ENCODE peak calls at places on chromosomes 6 and 20, in ten cellular contexts. One of them, this sample, is unnamed.

GRCh38 chr20:23039136-23039875 is 4.2 kb downstream of the SSTR4 start:
- DNase-seq in Caco-2: no peak
- DNase-seq in AG10803: no peak
- DNase-seq in GM12865: no peak
- DNase-seq in heart left ventricle: no peak
- DNase-seq in HFF-Myc: no peak
- DNase-seq in anterior cingulate cortex: no peak
- DNase-seq in mammary epithelial cell: no peak
- DNase-seq in NCI-H1436: no peak
- DNase-seq in GM06990: no peak
- DNase-seq in this sample: no peak

GRCh38 chr20:12699374-12700228 is 309.2 kb upstream of the SPTLC3 start:
- DNase-seq in Caco-2: peak
- DNase-seq in AG10803: no peak
- DNase-seq in GM12865: no peak
- DNase-seq in heart left ventricle: no peak
- DNase-seq in HFF-Myc: no peak
- DNase-seq in anterior cingulate cortex: no peak
- DNase-seq in mammary epithelial cell: peak
- DNase-seq in NCI-H1436: no peak
- DNase-seq in GM06990: no peak
- DNase-seq in this sample: no peak

GRCh38 chr6:7587631-7588100 is 2.3 kb upstream of the SNRNP48 start:
- DNase-seq in Caco-2: peak
- DNase-seq in AG10803: peak
- DNase-seq in GM12865: no peak
- DNase-seq in heart left ventricle: no peak
- DNase-seq in HFF-Myc: no peak
- DNase-seq in anterior cingulate cortex: no peak
- DNase-seq in mammary epithelial cell: peak
- DNase-seq in NCI-H1436: no peak
- DNase-seq in GM06990: no peak
- DNase-seq in this sample: no peak

GRCh38 chr6:141618180-141618581 is 514.5 kb upstream of the GJE1 start:
- DNase-seq in Caco-2: no peak
- DNase-seq in AG10803: no peak
- DNase-seq in GM12865: no peak
- DNase-seq in heart left ventricle: no peak
- DNase-seq in HFF-Myc: no peak
- DNase-seq in anterior cingulate cortex: no peak
- DNase-seq in mammary epithelial cell: no peak
- DNase-seq in NCI-H1436: no peak
- DNase-seq in GM06990: no peak
- DNase-seq in this sample: no peak

GRCh38 chr6:10425973-10426780 is 11.3 kb upstream of the TFAP2A start:
- DNase-seq in Caco-2: no peak
- DNase-seq in AG10803: peak
- DNase-seq in GM12865: peak
- DNase-seq in heart left ventricle: no peak
- DNase-seq in HFF-Myc: no peak
- DNase-seq in anterior cingulate cortex: no peak
- DNase-seq in mammary epithelial cell: peak
- DNase-seq in NCI-H1436: peak
- DNase-seq in GM06990: peak
- DNase-seq in this sample: no peak

GRCh38 chr6:31717499-31718222 is 2.5 kb downstream of the LY6G6D start:
- DNase-seq in Caco-2: peak
- DNase-seq in AG10803: no peak
- DNase-seq in GM12865: no peak
- DNase-seq in heart left ventricle: no peak
- DNase-seq in HFF-Myc: no peak
- DNase-seq in anterior cingulate cortex: no peak
- DNase-seq in mammary epithelial cell: peak
- DNase-seq in NCI-H1436: peak
- DNase-seq in GM06990: no peak
- DNase-seq in this sample: no peak

GRCh38 chr20:44917399-44917798 is 7.5 kb downstream of the PABPC1L start:
- DNase-seq in Caco-2: no peak
- DNase-seq in AG10803: no peak
- DNase-seq in GM12865: no peak
- DNase-seq in heart left ventricle: no peak
- DNase-seq in HFF-Myc: no peak
- DNase-seq in anterior cingulate cortex: no peak
- DNase-seq in mammary epithelial cell: no peak
- DNase-seq in NCI-H1436: no peak
- DNase-seq in GM06990: no peak
- DNase-seq in this sample: no peak

GRCh38 chr6:87907521-87907920 is 140.1 kb upstream of the SPACA1 start:
- DNase-seq in Caco-2: no peak
- DNase-seq in AG10803: peak
- DNase-seq in GM12865: peak
- DNase-seq in heart left ventricle: no peak
- DNase-seq in HFF-Myc: no peak
- DNase-seq in anterior cingulate cortex: no peak
- DNase-seq in mammary epithelial cell: peak
- DNase-seq in NCI-H1436: no peak
- DNase-seq in GM06990: no peak
- DNase-seq in this sample: no peak

GRCh38 chr6:136317023-136317649 is 27.5 kb upstream of the BCLAF1 start:
- DNase-seq in Caco-2: peak
- DNase-seq in AG10803: peak
- DNase-seq in GM12865: peak
- DNase-seq in heart left ventricle: peak
- DNase-seq in HFF-Myc: peak
- DNase-seq in anterior cingulate cortex: no peak
- DNase-seq in mammary epithelial cell: peak
- DNase-seq in NCI-H1436: peak
- DNase-seq in GM06990: no peak
- DNase-seq in this sample: no peak

GRCh38 chr6:56683882-56684281 is 41.2 kb upstream of the DST start:
- DNase-seq in Caco-2: no peak
- DNase-seq in AG10803: peak
- DNase-seq in GM12865: no peak
- DNase-seq in heart left ventricle: peak
- DNase-seq in HFF-Myc: no peak
- DNase-seq in anterior cingulate cortex: no peak
- DNase-seq in mammary epithelial cell: peak
- DNase-seq in NCI-H1436: no peak
- DNase-seq in GM06990: no peak
- DNase-seq in this sample: no peak

GRCh38 chr6:158818008-158818579 is 1.1 kb downstream of the EZR start:
- DNase-seq in Caco-2: peak
- DNase-seq in AG10803: peak
- DNase-seq in GM12865: peak
- DNase-seq in heart left ventricle: peak
- DNase-seq in HFF-Myc: no peak
- DNase-seq in anterior cingulate cortex: peak
- DNase-seq in mammary epithelial cell: peak
- DNase-seq in NCI-H1436: peak
- DNase-seq in GM06990: peak
- DNase-seq in this sample: peak

GRCh38 chr6:28944412-28945006 is 20.7 kb upstream of the TRIM27 start:
- DNase-seq in Caco-2: peak
- DNase-seq in AG10803: peak
- DNase-seq in GM12865: peak
- DNase-seq in heart left ventricle: peak
- DNase-seq in HFF-Myc: peak
- DNase-seq in anterior cingulate cortex: peak
- DNase-seq in mammary epithelial cell: peak
- DNase-seq in NCI-H1436: peak
- DNase-seq in GM06990: peak
- DNase-seq in this sample: peak

GRCh38 chr6:64270083-64270482 is 634.5 kb downstream of the PHF3 start:
- DNase-seq in Caco-2: no peak
- DNase-seq in AG10803: no peak
- DNase-seq in GM12865: no peak
- DNase-seq in heart left ventricle: no peak
- DNase-seq in HFF-Myc: no peak
- DNase-seq in anterior cingulate cortex: no peak
- DNase-seq in mammary epithelial cell: no peak
- DNase-seq in NCI-H1436: no peak
- DNase-seq in GM06990: no peak
- DNase-seq in this sample: no peak

GRCh38 chr20:38755324-38755910 is 7.2 kb downstream of the ACTR5 start:
- DNase-seq in Caco-2: no peak
- DNase-seq in AG10803: no peak
- DNase-seq in GM12865: no peak
- DNase-seq in heart left ventricle: no peak
- DNase-seq in HFF-Myc: no peak
- DNase-seq in anterior cingulate cortex: no peak
- DNase-seq in mammary epithelial cell: no peak
- DNase-seq in NCI-H1436: no peak
- DNase-seq in GM06990: no peak
- DNase-seq in this sample: no peak

GRCh38 chr6:149127212-149127611 is 190.3 kb upstream of the TAB2 start:
- DNase-seq in Caco-2: no peak
- DNase-seq in AG10803: peak
- DNase-seq in GM12865: no peak
- DNase-seq in heart left ventricle: no peak
- DNase-seq in HFF-Myc: no peak
- DNase-seq in anterior cingulate cortex: no peak
- DNase-seq in mammary epithelial cell: peak
- DNase-seq in NCI-H1436: no peak
- DNase-seq in GM06990: no peak
- DNase-seq in this sample: no peak

GRCh38 chr6:56329296-56330050 is 82.1 kb upstream of the COL21A1 start:
- DNase-seq in Caco-2: no peak
- DNase-seq in AG10803: peak
- DNase-seq in GM12865: no peak
- DNase-seq in heart left ventricle: no peak
- DNase-seq in HFF-Myc: no peak
- DNase-seq in anterior cingulate cortex: no peak
- DNase-seq in mammary epithelial cell: no peak
- DNase-seq in NCI-H1436: no peak
- DNase-seq in GM06990: no peak
- DNase-seq in this sample: no peak

GRCh38 chr20:38143646-38144554 is 21.2 kb downstream of the TGM2 start:
- DNase-seq in Caco-2: peak
- DNase-seq in AG10803: peak
- DNase-seq in GM12865: no peak
- DNase-seq in heart left ventricle: peak
- DNase-seq in HFF-Myc: no peak
- DNase-seq in anterior cingulate cortex: no peak
- DNase-seq in mammary epithelial cell: peak
- DNase-seq in NCI-H1436: no peak
- DNase-seq in GM06990: no peak
- DNase-seq in this sample: peak